ENCODE peak calls at places on chromosomes 6 and 20, in seven cellular contexts. One of them, this sample, is unnamed.

GRCh38 chr6:150048099-150048498 is 20.8 kb downstream of the ULBP3 start:
- DNase-seq in MM.1S: no peak
- DNase-seq in keratinocyte: no peak
- DNase-seq in AG04450: no peak
- DNase-seq in choroid plexus epithelial cell: no peak
- DNase-seq in cardiac fibroblast: no peak
- DNase-seq in fibroblast of lung: no peak
- DNase-seq in this sample: no peak

GRCh38 chr6:99743647-99744046 is 137.0 kb downstream of the PRDM13 start:
- DNase-seq in cardiac fibroblast: no peak
- DNase-seq in AG04450: no peak
- DNase-seq in fibroblast of lung: no peak
- DNase-seq in keratinocyte: no peak
- DNase-seq in MM.1S: no peak
- DNase-seq in choroid plexus epithelial cell: no peak
- DNase-seq in this sample: no peak

GRCh38 chr6:10740061-10740460 is 7.5 kb upstream of the TMEM14B start:
- DNase-seq in keratinocyte: no peak
- DNase-seq in choroid plexus epithelial cell: no peak
- DNase-seq in cardiac fibroblast: no peak
- DNase-seq in MM.1S: no peak
- DNase-seq in fibroblast of lung: no peak
- DNase-seq in AG04450: no peak
- DNase-seq in this sample: no peak

GRCh38 chr20:33105336-33105924 is 26.0 kb downstream of the BPIFB4 start:
- DNase-seq in cardiac fibroblast: peak; percentile 32
- DNase-seq in keratinocyte: no peak
- DNase-seq in MM.1S: no peak
- DNase-seq in AG04450: no peak
- DNase-seq in choroid plexus epithelial cell: no peak
- DNase-seq in fibroblast of lung: no peak
- DNase-seq in this sample: no peak

GRCh38 chr6:24357336-24358218 is at the start of gene DCDC2:
- DNase-seq in AG04450: no peak
- DNase-seq in cardiac fibroblast: peak; percentile 14
- DNase-seq in choroid plexus epithelial cell: peak; percentile 13
- DNase-seq in MM.1S: no peak
- DNase-seq in keratinocyte: no peak
- DNase-seq in fibroblast of lung: peak; percentile 21
- DNase-seq in this sample: no peak

GRCh38 chr6:152952866-152953509 is 29.9 kb downstream of the FBXO5 start:
- DNase-seq in AG04450: no peak
- DNase-seq in fibroblast of lung: peak; percentile 35
- DNase-seq in MM.1S: peak; percentile 18
- DNase-seq in keratinocyte: no peak
- DNase-seq in cardiac fibroblast: peak; percentile 61
- DNase-seq in choroid plexus epithelial cell: peak; percentile 79
- DNase-seq in this sample: no peak

GRCh38 chr6:24929255-24929654 is 6.5 kb downstream of the RIPOR2 start:
- DNase-seq in fibroblast of lung: no peak
- DNase-seq in MM.1S: peak; percentile 76
- DNase-seq in cardiac fibroblast: no peak
- DNase-seq in keratinocyte: no peak
- DNase-seq in AG04450: no peak
- DNase-seq in choroid plexus epithelial cell: no peak
- DNase-seq in this sample: no peak

GRCh38 chr20:2847802-2848201 is 7.3 kb downstream of the VPS16 start:
- DNase-seq in fibroblast of lung: no peak
- DNase-seq in MM.1S: no peak
- DNase-seq in choroid plexus epithelial cell: no peak
- DNase-seq in keratinocyte: no peak
- DNase-seq in cardiac fibroblast: no peak
- DNase-seq in AG04450: no peak
- DNase-seq in this sample: no peak

GRCh38 chr6:41789390-41789724 is 1.9 kb downstream of the TOMM6 start:
- DNase-seq in MM.1S: no peak
- DNase-seq in cardiac fibroblast: no peak
- DNase-seq in AG04450: no peak
- DNase-seq in keratinocyte: no peak
- DNase-seq in fibroblast of lung: no peak
- DNase-seq in choroid plexus epithelial cell: no peak
- DNase-seq in this sample: no peak
- H3K4me3 ChIP-seq in MM.1S: no peak overlapping the region
- H3K4me3 ChIP-seq in cardiac fibroblast: no peak overlapping the region
- H3K4me3 ChIP-seq in AG04450: no peak overlapping the region
- H3K4me3 ChIP-seq in keratinocyte: no peak overlapping the region
- H3K4me3 ChIP-seq in fibroblast of lung: no peak overlapping the region
- H3K4me3 ChIP-seq in choroid plexus epithelial cell: no peak overlapping the region
- H3K4me3 ChIP-seq in this sample: no peak overlapping the region

DNA sequence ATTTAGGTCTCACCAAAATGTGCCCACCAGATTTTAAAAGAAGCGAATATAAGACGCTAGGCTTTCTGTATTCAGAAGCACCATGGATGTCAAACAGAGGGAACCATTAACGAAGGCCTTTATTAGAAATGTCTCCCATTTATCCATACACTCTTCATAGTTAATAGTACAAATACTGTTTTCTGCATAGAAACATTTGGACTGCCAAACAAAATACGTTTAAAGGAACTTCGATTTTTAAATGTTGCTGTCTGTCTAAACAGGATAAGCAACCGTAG is 32.6 kb upstream of the HFE start:
- DNase-seq in AG04450: no peak
- DNase-seq in choroid plexus epithelial cell: no peak
- DNase-seq in cardiac fibroblast: no peak
- DNase-seq in fibroblast of lung: no peak
- DNase-seq in keratinocyte: no peak
- DNase-seq in MM.1S: no peak
- DNase-seq in this sample: no peak
- H3K4me3 ChIP-seq in AG04450: peak overlapping the region; percentile 77
- H3K4me3 ChIP-seq in choroid plexus epithelial cell: peak overlapping the region; percentile 80
- H3K4me3 ChIP-seq in cardiac fibroblast: peak overlapping the region; percentile 78
- H3K4me3 ChIP-seq in fibroblast of lung: peak overlapping the region; percentile 80
- H3K4me3 ChIP-seq in keratinocyte: peak overlapping the region; percentile 68
- H3K4me3 ChIP-seq in MM.1S: peak overlapping the region; percentile 70
- H3K4me3 ChIP-seq in this sample: peak overlapping the region; percentile 71

DNA sequence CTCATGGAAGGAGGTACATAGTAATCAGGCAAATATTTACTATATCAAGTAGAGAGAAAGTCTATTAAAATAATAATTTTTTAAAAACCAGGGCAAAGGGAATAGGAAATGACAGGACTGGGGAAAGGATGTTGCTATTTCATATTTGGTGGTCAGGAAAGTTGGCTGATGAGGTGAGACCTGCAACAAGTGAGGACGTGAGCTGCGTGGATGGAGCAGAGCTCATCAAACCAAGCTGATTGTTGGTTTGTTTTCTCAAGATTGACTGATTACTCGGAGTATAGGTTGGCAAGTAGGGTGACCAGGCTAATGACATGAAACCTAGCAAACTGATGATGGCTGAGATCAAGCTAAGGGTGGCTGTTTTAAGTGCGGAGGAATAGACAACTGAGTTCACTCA is 6.0 kb downstream of the GJA1 start:
- DNase-seq in MM.1S: no peak
- DNase-seq in AG04450: no peak
- DNase-seq in keratinocyte: no peak
- DNase-seq in cardiac fibroblast: no peak
- DNase-seq in choroid plexus epithelial cell: no peak
- DNase-seq in fibroblast of lung: no peak
- DNase-seq in this sample: no peak
- H3K4me3 ChIP-seq in MM.1S: no peak overlapping the region
- H3K4me3 ChIP-seq in AG04450: no peak overlapping the region
- H3K4me3 ChIP-seq in keratinocyte: no peak overlapping the region
- H3K4me3 ChIP-seq in cardiac fibroblast: no peak overlapping the region
- H3K4me3 ChIP-seq in choroid plexus epithelial cell: no peak overlapping the region
- H3K4me3 ChIP-seq in fibroblast of lung: no peak overlapping the region
- H3K4me3 ChIP-seq in this sample: no peak overlapping the region

DNA sequence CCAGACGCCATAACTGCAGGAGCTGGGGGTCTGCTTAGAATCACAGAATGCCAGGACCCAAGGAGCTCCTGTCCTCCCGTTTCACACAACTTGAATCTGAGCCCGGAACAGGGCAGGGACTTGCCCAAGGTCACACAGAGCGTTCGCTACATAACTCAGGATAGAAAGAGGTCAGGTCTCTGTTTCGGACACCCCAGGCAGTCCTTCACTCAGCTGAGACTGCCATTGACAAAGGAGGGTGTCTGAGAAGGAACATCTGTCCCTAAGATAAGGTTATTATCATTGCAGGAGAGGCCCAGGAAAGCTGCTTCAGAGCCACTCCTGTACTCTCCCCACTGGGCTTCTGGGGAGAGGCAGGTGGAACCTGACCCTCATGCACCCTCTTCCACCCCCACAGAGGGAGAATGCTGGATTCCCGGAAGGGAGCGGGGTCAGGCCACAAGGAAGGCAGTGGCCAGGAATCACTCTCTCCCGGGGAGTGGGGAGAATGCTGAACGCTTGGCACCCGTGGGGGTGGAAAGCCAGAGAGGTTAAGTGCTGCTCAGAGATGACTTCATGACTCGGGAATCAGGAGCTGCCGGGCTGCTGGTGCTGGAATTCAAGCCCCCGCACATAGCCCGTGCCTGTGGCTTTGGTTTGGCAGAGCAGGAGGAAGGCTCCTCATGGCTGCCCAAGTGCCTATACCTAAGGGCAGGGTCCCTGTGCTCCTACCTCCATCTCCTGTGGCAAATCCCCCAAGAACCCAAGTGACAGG is 10.7 kb downstream of the SDC4 start:
- DNase-seq in cardiac fibroblast: peak; percentile 91
- DNase-seq in AG04450: peak; percentile 87
- DNase-seq in MM.1S: no peak
- DNase-seq in keratinocyte: no peak
- DNase-seq in fibroblast of lung: peak; percentile 98
- DNase-seq in choroid plexus epithelial cell: peak; percentile 93
- DNase-seq in this sample: no peak
- H3K4me3 ChIP-seq in cardiac fibroblast: no peak overlapping the region
- H3K4me3 ChIP-seq in AG04450: peak overlapping the region; percentile 37
- H3K4me3 ChIP-seq in MM.1S: no peak overlapping the region
- H3K4me3 ChIP-seq in keratinocyte: no peak overlapping the region
- H3K4me3 ChIP-seq in fibroblast of lung: peak overlapping the region; percentile 0
- H3K4me3 ChIP-seq in choroid plexus epithelial cell: no peak overlapping the region
- H3K4me3 ChIP-seq in this sample: no peak overlapping the region

This sample was measured in NT2/D1.